ENCODE peak calls at places on chromosomes 4 and X, in four cellular contexts. H is endodermal cell, I is mucosa of descending colon, S is astrocyte. O is an unnamed sample. For H3K4me1, the result is how much of the 10 kb centered on the place peaks cover.

GRCh38 chr4:34953145-34953799 is 1291.0 kb downstream of the ARAP2 start:
- DNase-seq in H (peak), I (no peak), S (no peak), O (no peak)

GRCh38 chr4:186702940-186703339 is 20.7 kb downstream of the FAT1 start:
- DNase-seq in H (no peak), I (no peak), S (no peak), O (no peak)

GRCh38 chrX:23797371-23798128 is 14.6 kb downstream of the SAT1 start:
- DNase-seq in H (no peak), I (no peak), S (no peak), O (no peak)

GRCh38 chrX:4572652-4573051 is 859.2 kb upstream of the PRKX start:
- DNase-seq in H (no peak), I (no peak), S (no peak), O (no peak)

GRCh38 chrX:53128097-53128749 is 34.3 kb downstream of the KANTR start:
- DNase-seq in H (no peak), I (no peak), S (peak), O (no peak)

GRCh38 chr4:98546910-98547544 is 111.4 kb downstream of the TSPAN5 start:
- DNase-seq in H (no peak), I (no peak), S (peak), O (no peak)

GRCh38 chrX:32774966-32775365 is 436.4 kb downstream of the DMD start:
- DNase-seq in H (no peak), I (no peak), S (no peak), O (no peak)

GRCh38 chr4:65482410-65482809 is 187.9 kb downstream of the EPHA5 start:
- DNase-seq in H (no peak), I (no peak), S (peak), O (no peak)

GRCh38 chrX:150842198-150842553 is 56.3 kb downstream of the CD99L2 start:
- DNase-seq in H (no peak), I (peak), S (no peak), O (no peak)

DNA sequence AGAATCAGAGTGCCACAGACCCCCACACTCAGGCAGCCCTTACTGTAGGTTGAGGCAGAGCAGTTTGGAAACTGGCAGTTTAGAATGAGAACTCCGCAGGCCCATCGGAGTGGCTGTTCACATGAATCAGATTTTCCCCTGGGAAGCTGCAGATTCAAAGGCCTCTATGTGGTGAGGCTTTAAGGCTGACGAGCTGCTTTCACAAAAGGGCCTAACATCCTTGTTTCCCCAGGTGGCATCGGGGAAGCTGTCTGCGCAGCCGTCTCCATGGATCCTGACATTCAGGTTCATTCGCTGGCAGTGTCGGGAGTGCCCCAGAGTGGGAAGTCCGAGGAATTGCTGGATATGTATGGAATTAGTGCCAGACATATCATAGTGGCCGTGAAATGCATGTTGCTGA is 33.7 kb downstream of the TKTL1 start:
- DNase-seq in H (no peak), I (no peak), S (no peak), O (no peak)
- H3K4me1 ChIP-seq in H (under half), I (under half), S (under half), O (under half)

GRCh38 chr4:118760493-118760892 is 75.3 kb downstream of the METTL14 start:
- DNase-seq in H (no peak), I (no peak), S (no peak), O (no peak)
- H3K4me1 ChIP-seq in H (under half), I (under half), S (under half), O (under half)

GRCh38 chr4:121934635-121935034 is 17.2 kb downstream of the TRPC3 start:
- DNase-seq in H (no peak), I (no peak), S (no peak), O (no peak)

GRCh38 chr4:121927948-121928347 is 23.9 kb downstream of the TRPC3 start:
- DNase-seq in H (no peak), I (no peak), S (no peak), O (no peak)

GRCh38 chr4:121936101-121936500 is 15.8 kb downstream of the TRPC3 start:
- DNase-seq in H (no peak), I (no peak), S (no peak), O (no peak)

GRCh38 chr4:121932212-121932974 is 19.5 kb downstream of the TRPC3 start:
- DNase-seq in H (no peak), I (no peak), S (no peak), O (no peak)
- H3K4me1 ChIP-seq in H (under half), I (under half), S (under half), O (under half)

GRCh38 chr4:60721680-60722079 is 478.4 kb upstream of the ADGRL3 start:
- DNase-seq in H (no peak), I (no peak), S (no peak), O (no peak)
- H3K4me1 ChIP-seq in H (under half), I (under half), S (under half), O (under half)

GRCh38 chrX:130082244-130083106 is 27.8 kb downstream of the ELF4 start:
- DNase-seq in H (no peak), I (peak), S (no peak), O (peak)
- H3K4me1 ChIP-seq in H (under half), I (under half), S (under half), O (under half)

GRCh38 chr4:8194306-8195242 is 4.5 kb upstream of the SH3TC1 start:
- DNase-seq in H (no peak), I (no peak), S (no peak), O (no peak)
- H3K4me1 ChIP-seq in H (under half), I (under half), S (under half), O (under half)

DNA sequence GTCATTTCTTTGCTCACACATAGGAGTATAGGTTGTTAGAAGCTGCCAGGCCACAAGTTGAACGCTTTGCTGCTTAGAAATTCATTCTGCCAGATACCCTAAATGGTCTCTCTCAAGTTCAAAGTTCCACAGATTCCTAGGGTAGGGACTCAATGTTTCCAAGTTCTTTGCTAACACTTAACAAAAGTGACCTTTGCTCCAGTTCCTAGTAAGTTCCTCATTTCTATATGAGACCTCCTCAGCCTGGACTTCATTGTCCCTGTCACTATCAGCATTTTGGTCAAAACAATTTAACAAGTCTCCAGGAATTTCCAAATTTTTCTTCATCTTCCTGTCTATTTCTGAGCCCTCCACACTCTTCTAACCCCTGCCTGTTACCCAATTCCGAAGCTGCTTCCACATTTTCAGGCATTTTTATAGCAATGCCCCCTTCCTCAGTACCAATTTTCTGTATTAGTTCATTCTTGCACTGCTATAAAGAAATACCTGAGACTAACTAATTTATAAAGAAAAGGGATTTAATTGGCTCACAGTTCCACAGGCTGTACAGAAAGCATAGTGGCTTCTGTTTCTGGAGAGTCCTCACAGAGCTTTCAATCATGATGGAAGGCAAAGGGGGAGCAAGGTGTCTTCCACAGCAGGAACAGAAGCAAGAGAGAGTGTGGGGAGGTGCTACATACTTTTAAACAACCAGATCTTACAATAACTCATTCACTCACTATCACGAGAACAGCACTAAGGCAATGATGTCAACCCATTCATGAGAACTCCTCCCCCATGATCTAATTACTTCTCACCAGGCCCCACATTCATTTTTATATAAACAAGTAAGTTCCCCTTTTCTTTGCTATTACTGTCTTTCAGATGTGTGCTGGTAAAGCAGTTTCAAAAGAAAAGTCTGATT is 11.5 kb upstream of the TLR1 start:
- DNase-seq in H (no peak), I (no peak), S (peak), O (no peak)
- H3K4me1 ChIP-seq in H (under half), I (under half), S (under half), O (under half)

DNA sequence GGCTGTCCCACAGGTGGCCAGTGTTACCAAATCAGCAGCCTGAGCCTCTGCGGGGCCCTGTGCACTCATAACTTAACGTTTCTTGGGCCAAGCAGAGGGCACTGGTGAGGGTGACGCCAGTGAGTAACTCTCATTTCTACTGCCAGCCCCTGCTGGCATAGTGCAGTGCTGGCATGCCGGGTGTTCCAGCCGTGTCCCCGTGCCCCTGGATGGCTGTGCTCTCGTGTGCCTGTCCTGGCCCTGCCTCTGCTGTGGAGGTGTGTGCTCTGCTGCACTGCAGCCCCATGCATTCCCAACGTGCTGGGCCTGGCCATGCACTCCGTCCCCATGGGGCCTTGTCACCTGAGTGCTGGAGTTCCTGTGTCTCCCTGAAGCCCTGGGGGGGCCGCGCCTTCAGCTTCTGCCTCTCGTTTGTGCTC is 14.7 kb downstream of the TBC1D14 start:
- DNase-seq in H (no peak), I (no peak), S (no peak), O (no peak)
- H3K4me1 ChIP-seq in H (under half), I (under half), S (under half), O (under half)